ENCODE peak calls at places on chromosome 18, in four cellular contexts. K is brain microvascular endothelial cell, D is NB4, T is foreskin fibroblast. U is an unnamed sample.

GRCh38 chr18:35778850-35779634 is 193.4 kb upstream of the RMP24 start:
- DNase-seq in K (no peak), D (no peak), T (peak), U (no peak)

GRCh38 chr18:54981076-54981475 is 21.8 kb upstream of the CCDC68 start:
- DNase-seq in K (no peak), D (no peak), T (no peak), U (no peak)

GRCh38 chr18:45567123-45567522 is 48.2 kb upstream of the SLC14A2 start:
- DNase-seq in K (peak), D (no peak), T (peak), U (peak)

GRCh38 chr18:8706981-8707940 is 1.9 kb downstream of the MTCL1 start:
- DNase-seq in K (peak), D (no peak), T (peak), U (peak)

GRCh38 chr18:34738173-34738894 is 28.2 kb downstream of the DTNA start:
- DNase-seq in K (peak), D (no peak), T (peak), U (peak)

GRCh38 chr18:35045121-35045520 is 3.9 kb downstream of the MAPRE2 start:
- DNase-seq in K (no peak), D (peak), T (peak), U (no peak)

GRCh38 chr18:39846277-39846676 is 2108.8 kb upstream of the PIK3C3 start:
- DNase-seq in K (no peak), D (no peak), T (peak), U (no peak)

GRCh38 chr18:36207326-36207725 is 20.0 kb downstream of the MOCOS start:
- DNase-seq in K (no peak), D (no peak), T (no peak), U (no peak)

GRCh38 chr18:5424903-5425302 is 118.9 kb downstream of the EPB41L3 start:
- DNase-seq in K (peak), D (peak), T (peak), U (peak)

GRCh38 chr18:3669376-3669775 is 219.4 kb downstream of the TGIF1 start:
- DNase-seq in K (no peak), D (no peak), T (no peak), U (no peak)

GRCh38 chr18:48838921-48839818 is 111.6 kb downstream of the SMAD7 start:
- DNase-seq in K (peak), D (peak), T (peak), U (peak)

GRCh38 chr18:3799515-3799914 is 349.5 kb downstream of the TGIF1 start:
- DNase-seq in K (no peak), D (no peak), T (no peak), U (peak)

GRCh38 chr18:10588975-10589374 is 63.1 kb downstream of the NAPG start:
- DNase-seq in K (no peak), D (no peak), T (no peak), U (no peak)

GRCh38 chr18:75340206-75340605 is 87.3 kb downstream of the SMIM21 start:
- DNase-seq in K (no peak), D (no peak), T (no peak), U (no peak)

GRCh38 chr18:68564348-68564747 is 150.6 kb downstream of the TMX3 start:
- DNase-seq in K (no peak), D (no peak), T (no peak), U (no peak)

GRCh38 chr18:42392416-42392815 is 437.4 kb downstream of the PIK3C3 start:
- DNase-seq in K (no peak), D (no peak), T (no peak), U (no peak)

GRCh38 chr18:35343488-35343935 is 708 bp downstream of the ZNF24 start:
- DNase-seq in K (no peak), D (no peak), T (no peak), U (no peak)

GRCh38 chr18:69897397-69898108 is 50.1 kb downstream of the CD226 start:
- DNase-seq in K (no peak), D (peak), T (no peak), U (no peak)

GRCh38 chr18:48794251-48794970 is 156.4 kb downstream of the SMAD7 start:
- DNase-seq in K (no peak), D (no peak), T (no peak), U (no peak)

GRCh38 chr18:34650121-34650545 is 60.0 kb upstream of the DTNA start:
- DNase-seq in K (no peak), D (peak), T (peak), U (peak)

GRCh38 chr18:58176915-58177717 is 133.1 kb downstream of the NEDD4L start:
- DNase-seq in K (peak), D (no peak), T (peak), U (peak)

GRCh38 chr18:41842886-41843285 is 112.1 kb upstream of the PIK3C3 start:
- DNase-seq in K (no peak), D (no peak), T (peak), U (peak)

GRCh38 chr18:43160509-43160908 is 45.0 kb upstream of the RIT2 start:
- DNase-seq in K (peak), D (no peak), T (peak), U (peak)

GRCh38 chr18:9417081-9417841 is 58.1 kb upstream of the RALBP1 start:
- DNase-seq in K (peak), D (no peak), T (peak), U (peak)

GRCh38 chr18:8844721-8845148 is 139.4 kb downstream of the MTCL1 start:
- DNase-seq in K (no peak), D (no peak), T (no peak), U (peak)

GRCh38 chr18:50051288-50051687 is 143.7 kb downstream of the MYO5B start:
- DNase-seq in K (no peak), D (peak), T (peak), U (no peak)
- TF ChIP-seq CTCF in K (no peak), D (peak), T (no peak), U (peak)

GRCh38 chr18:57050314-57050949 is 96.5 kb upstream of the BOD1L2 start:
- DNase-seq in K (no peak), D (no peak), T (no peak), U (no peak)

GRCh38 chr18:57052759-57053158 is 94.1 kb upstream of the BOD1L2 start:
- DNase-seq in K (no peak), D (no peak), T (no peak), U (no peak)

GRCh38 chr18:57051019-57051418 is 95.9 kb upstream of the BOD1L2 start:
- DNase-seq in K (no peak), D (no peak), T (no peak), U (no peak)

GRCh38 chr18:57051586-57052044 is 95.3 kb upstream of the BOD1L2 start:
- DNase-seq in K (no peak), D (no peak), T (no peak), U (no peak)

GRCh38 chr18:57052173-57052572 is 94.7 kb upstream of the BOD1L2 start:
- DNase-seq in K (no peak), D (peak), T (no peak), U (no peak)
- TF ChIP-seq CTCF in K (no peak), D (peak), T (no peak), U (no peak)

GRCh38 chr18:13223341-13224148 is 5.0 kb downstream of the LDLRAD4 start:
- DNase-seq in K (no peak), D (no peak), T (no peak), U (no peak)
- TF ChIP-seq CTCF in K (no peak), D (no peak), T (no peak), U (no peak)

GRCh38 chr18:80023173-80023572 is 11.1 kb upstream of the RBFA start:
- DNase-seq in K (no peak), D (peak), T (no peak), U (no peak)
- TF ChIP-seq CTCF in K (peak), D (peak), T (peak), U (peak)

U was measured in astrocyte of the spinal cord.